ENCODE peak calls at places on chromosomes 11 and 22, in nine cellular contexts. One of them, this sample, is unnamed.

GRCh38 chr22:47301820-47302475 is 539.5 kb downstream of the TBC1D22A start:
- DNase-seq in AG04450: no peak
- DNase-seq in adrenal gland: no peak
- DNase-seq in H9: no peak
- DNase-seq in tibial nerve: no peak
- DNase-seq in CD8-positive, alpha-beta T cell: no peak
- DNase-seq in A673: no peak
- DNase-seq in tibial artery: no peak
- DNase-seq in HepG2: no peak
- DNase-seq in this sample: no peak

GRCh38 chr11:69637601-69637955 is 3.4 kb upstream of the CCND1 start:
- DNase-seq in tibial nerve: no peak
- DNase-seq in H9: peak; percentile 74
- DNase-seq in tibial artery: no peak
- DNase-seq in AG04450: no peak
- DNase-seq in A673: no peak
- DNase-seq in adrenal gland: no peak
- DNase-seq in HepG2: no peak
- DNase-seq in CD8-positive, alpha-beta T cell: no peak
- DNase-seq in this sample: no peak

GRCh38 chr22:43188829-43189545 is 2.1 kb upstream of the TTLL12 start:
- DNase-seq in HepG2: peak; percentile 47
- DNase-seq in tibial nerve: no peak
- DNase-seq in CD8-positive, alpha-beta T cell: no peak
- DNase-seq in AG04450: no peak
- DNase-seq in H9: no peak
- DNase-seq in A673: no peak
- DNase-seq in adrenal gland: no peak
- DNase-seq in tibial artery: no peak
- DNase-seq in this sample: no peak

GRCh38 chr11:2444301-2445106 is at the start of the genes KCNQ1 and TRPM5:
- DNase-seq in CD8-positive, alpha-beta T cell: peak; percentile 69
- DNase-seq in H9: peak; percentile 88
- DNase-seq in adrenal gland: peak; percentile 82
- DNase-seq in tibial artery: peak; percentile 62
- DNase-seq in HepG2: no peak
- DNase-seq in tibial nerve: no peak
- DNase-seq in A673: no peak
- DNase-seq in AG04450: no peak
- DNase-seq in this sample: peak; percentile 63

GRCh38 chr11:14029971-14030531 is 67.5 kb downstream of the SPON1 start:
- DNase-seq in HepG2: no peak
- DNase-seq in CD8-positive, alpha-beta T cell: no peak
- DNase-seq in AG04450: peak; percentile 47
- DNase-seq in tibial artery: peak; percentile 85
- DNase-seq in adrenal gland: peak; percentile 37
- DNase-seq in H9: no peak
- DNase-seq in A673: no peak
- DNase-seq in tibial nerve: no peak
- DNase-seq in this sample: peak; percentile 56

GRCh38 chr11:44003736-44004451 is 43.9 kb upstream of the ACCSL start:
- DNase-seq in tibial artery: peak; percentile 48
- DNase-seq in tibial nerve: no peak
- DNase-seq in CD8-positive, alpha-beta T cell: no peak
- DNase-seq in H9: no peak
- DNase-seq in HepG2: no peak
- DNase-seq in adrenal gland: peak; percentile 14
- DNase-seq in AG04450: no peak
- DNase-seq in A673: no peak
- DNase-seq in this sample: no peak

GRCh38 chr11:129695543-129696308 is 119.9 kb upstream of the TMEM45B start:
- DNase-seq in CD8-positive, alpha-beta T cell: peak; percentile 72
- DNase-seq in AG04450: no peak
- DNase-seq in HepG2: peak; percentile 46
- DNase-seq in H9: peak; percentile 90
- DNase-seq in adrenal gland: peak; percentile 56
- DNase-seq in A673: peak; percentile 92
- DNase-seq in tibial nerve: no peak
- DNase-seq in tibial artery: no peak
- DNase-seq in this sample: peak; percentile 44

GRCh38 chr11:75826463-75827220 is 11.6 kb downstream of the UVRAG start:
- DNase-seq in H9: no peak
- DNase-seq in tibial artery: no peak
- DNase-seq in tibial nerve: peak; percentile 23
- DNase-seq in CD8-positive, alpha-beta T cell: no peak
- DNase-seq in adrenal gland: no peak
- DNase-seq in A673: peak; percentile 62
- DNase-seq in HepG2: no peak
- DNase-seq in AG04450: no peak
- DNase-seq in this sample: no peak

GRCh38 chr11:124899376-124900145 is 1.9 kb upstream of the ROBO4 start:
- DNase-seq in AG04450: no peak
- DNase-seq in HepG2: no peak
- DNase-seq in CD8-positive, alpha-beta T cell: no peak
- DNase-seq in H9: peak; percentile 48
- DNase-seq in tibial nerve: peak; percentile 2
- DNase-seq in tibial artery: peak; percentile 49
- DNase-seq in adrenal gland: no peak
- DNase-seq in A673: no peak
- DNase-seq in this sample: no peak

GRCh38 chr11:126303623-126304456 is at the start of gene DCPS:
- DNase-seq in tibial artery: peak; percentile 95
- DNase-seq in adrenal gland: peak; percentile 93
- DNase-seq in H9: peak; percentile 95
- DNase-seq in A673: peak; percentile 94
- DNase-seq in AG04450: peak; percentile 60
- DNase-seq in CD8-positive, alpha-beta T cell: peak; percentile 85
- DNase-seq in tibial nerve: peak; percentile 77
- DNase-seq in HepG2: peak; percentile 75
- DNase-seq in this sample: peak; percentile 94

DNA sequence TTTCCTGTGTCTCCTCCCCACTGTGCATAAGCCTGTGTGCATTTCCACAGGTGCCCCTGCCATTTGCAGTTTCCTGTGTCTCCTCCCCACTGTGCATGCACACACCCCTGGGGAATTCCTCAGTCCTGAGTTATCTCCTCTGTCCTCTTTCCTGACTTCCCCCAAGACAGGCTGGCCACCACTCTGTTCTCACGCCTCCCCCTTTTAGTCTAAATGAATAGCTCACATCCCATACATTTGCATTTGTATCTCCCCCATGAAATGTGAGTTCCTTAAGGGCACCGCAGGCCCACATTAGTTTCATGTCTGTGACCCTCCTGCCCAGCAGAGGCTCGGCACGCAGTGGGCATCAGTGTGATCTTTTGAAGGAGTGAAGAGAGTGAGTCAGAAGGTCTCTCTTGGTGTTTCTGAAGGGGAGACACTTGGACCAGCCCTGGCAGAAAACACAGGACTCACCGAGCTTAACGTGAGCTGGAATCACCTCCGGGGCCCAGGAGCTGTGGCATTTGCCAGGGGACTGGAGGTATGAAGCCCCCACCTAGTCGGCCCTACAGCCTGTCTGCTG is 6.2 kb downstream of the LRRC74B start:
- DNase-seq in tibial artery: no peak
- DNase-seq in H9: no peak
- DNase-seq in adrenal gland: no peak
- DNase-seq in tibial nerve: no peak
- DNase-seq in AG04450: no peak
- DNase-seq in A673: no peak
- DNase-seq in CD8-positive, alpha-beta T cell: no peak
- DNase-seq in HepG2: no peak
- DNase-seq in this sample: no peak
- TF ChIP-seq CTCF in tibial artery: no peak
- TF ChIP-seq CTCF in H9: no peak
- TF ChIP-seq CTCF in adrenal gland: no peak
- TF ChIP-seq CTCF in tibial nerve: no peak
- TF ChIP-seq CTCF in AG04450: no peak
- TF ChIP-seq CTCF in A673: no peak
- TF ChIP-seq CTCF in CD8-positive, alpha-beta T cell: no peak
- TF ChIP-seq CTCF in HepG2: no peak
- TF ChIP-seq CTCF in this sample: no peak

DNA sequence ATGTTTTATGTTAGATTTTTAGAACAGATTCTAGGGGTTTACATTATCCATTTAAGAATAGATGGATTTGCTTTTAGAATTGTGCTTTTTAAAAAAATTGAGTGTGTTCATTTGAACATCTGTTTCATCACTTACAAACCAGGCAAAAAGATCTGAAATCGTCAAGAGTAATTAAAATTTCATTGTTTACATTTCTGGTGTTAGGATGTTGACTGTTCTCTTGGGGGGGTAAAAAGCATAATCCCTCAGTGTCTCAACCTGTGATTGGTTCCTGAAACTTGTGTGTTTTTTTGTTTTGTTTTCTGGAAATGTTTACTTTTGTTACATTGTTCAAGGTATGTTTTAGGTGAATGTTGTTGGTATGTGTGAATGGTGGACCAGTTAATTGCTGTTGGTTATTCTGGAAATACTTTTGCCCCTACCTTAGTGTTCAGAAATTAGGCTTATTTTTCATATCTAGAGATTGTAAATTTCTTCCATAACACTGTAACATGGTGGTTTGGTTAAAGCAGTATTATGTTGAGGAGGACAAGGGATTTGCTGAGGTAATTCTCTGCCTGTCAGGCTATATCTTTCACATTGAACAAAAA is 4.8 kb downstream of the PCF11 start:
- DNase-seq in H9: no peak
- DNase-seq in tibial artery: no peak
- DNase-seq in AG04450: no peak
- DNase-seq in tibial nerve: no peak
- DNase-seq in adrenal gland: no peak
- DNase-seq in CD8-positive, alpha-beta T cell: no peak
- DNase-seq in A673: no peak
- DNase-seq in HepG2: no peak
- DNase-seq in this sample: no peak
- H3K27ac ChIP-seq in H9: no peak overlapping the region
- H3K27ac ChIP-seq in tibial artery: no peak overlapping the region
- H3K27ac ChIP-seq in AG04450: no peak overlapping the region
- H3K27ac ChIP-seq in tibial nerve: no peak overlapping the region
- H3K27ac ChIP-seq in adrenal gland: no peak overlapping the region
- H3K27ac ChIP-seq in CD8-positive, alpha-beta T cell: no peak overlapping the region
- H3K27ac ChIP-seq in A673: no peak overlapping the region
- H3K27ac ChIP-seq in HepG2: no peak overlapping the region
- H3K27ac ChIP-seq in this sample: no peak overlapping the region

GRCh38 chr11:132125855-132126841 is 755.7 kb downstream of the NTM start:
- DNase-seq in H9: peak; percentile 45
- DNase-seq in tibial nerve: peak; percentile 25
- DNase-seq in adrenal gland: no peak
- DNase-seq in AG04450: no peak
- DNase-seq in tibial artery: no peak
- DNase-seq in HepG2: no peak
- DNase-seq in A673: peak; percentile 75
- DNase-seq in CD8-positive, alpha-beta T cell: no peak
- DNase-seq in this sample: no peak

GRCh38 chr11:132126973-132127900 is 756.8 kb downstream of the NTM start:
- DNase-seq in tibial nerve: peak; percentile 93
- DNase-seq in AG04450: peak; percentile 84
- DNase-seq in CD8-positive, alpha-beta T cell: no peak
- DNase-seq in HepG2: peak; percentile 3
- DNase-seq in adrenal gland: peak; percentile 56
- DNase-seq in H9: peak; percentile 37
- DNase-seq in tibial artery: no peak
- DNase-seq in A673: peak; percentile 90
- DNase-seq in this sample: peak; percentile 49

GRCh38 chr11:132123449-132123848 is 753.0 kb downstream of the NTM start:
- DNase-seq in HepG2: no peak
- DNase-seq in H9: peak; percentile 46
- DNase-seq in tibial nerve: no peak
- DNase-seq in CD8-positive, alpha-beta T cell: no peak
- DNase-seq in A673: no peak
- DNase-seq in tibial artery: no peak
- DNase-seq in AG04450: no peak
- DNase-seq in adrenal gland: no peak
- DNase-seq in this sample: no peak

GRCh38 chr11:132122701-132123100 is 752.3 kb downstream of the NTM start:
- DNase-seq in AG04450: no peak
- DNase-seq in adrenal gland: no peak
- DNase-seq in CD8-positive, alpha-beta T cell: no peak
- DNase-seq in HepG2: no peak
- DNase-seq in H9: no peak
- DNase-seq in tibial artery: no peak
- DNase-seq in A673: no peak
- DNase-seq in tibial nerve: no peak
- DNase-seq in this sample: no peak

GRCh38 chr11:132123854-132124835 is 753.7 kb downstream of the NTM start:
- DNase-seq in CD8-positive, alpha-beta T cell: no peak
- DNase-seq in tibial artery: no peak
- DNase-seq in AG04450: no peak
- DNase-seq in HepG2: no peak
- DNase-seq in tibial nerve: no peak
- DNase-seq in adrenal gland: no peak
- DNase-seq in A673: no peak
- DNase-seq in H9: peak; percentile 37
- DNase-seq in this sample: no peak
- TF ChIP-seq CTCF in CD8-positive, alpha-beta T cell: no peak
- TF ChIP-seq CTCF in tibial artery: no peak
- TF ChIP-seq CTCF in AG04450: no peak
- TF ChIP-seq CTCF in HepG2: no peak
- TF ChIP-seq CTCF in tibial nerve: no peak
- TF ChIP-seq CTCF in adrenal gland: no peak
- TF ChIP-seq CTCF in A673: peak; percentile 33
- TF ChIP-seq CTCF in H9: peak; percentile 62
- TF ChIP-seq CTCF in this sample: no peak

GRCh38 chr11:34192481-34193401 is 87.3 kb downstream of the NAT10 start:
- DNase-seq in adrenal gland: peak; percentile 66
- DNase-seq in H9: no peak
- DNase-seq in CD8-positive, alpha-beta T cell: no peak
- DNase-seq in AG04450: peak; percentile 69
- DNase-seq in A673: peak; percentile 88
- DNase-seq in tibial nerve: peak; percentile 57
- DNase-seq in HepG2: no peak
- DNase-seq in tibial artery: peak; percentile 87
- DNase-seq in this sample: peak; percentile 92
- H3K27ac ChIP-seq in adrenal gland: peak overlapping the region; percentile 51
- H3K27ac ChIP-seq in H9: no peak overlapping the region
- H3K27ac ChIP-seq in CD8-positive, alpha-beta T cell: no peak overlapping the region
- H3K27ac ChIP-seq in AG04450: peak overlapping the region; percentile 95
- H3K27ac ChIP-seq in A673: peak overlapping the region; percentile 36
- H3K27ac ChIP-seq in tibial nerve: no peak overlapping the region
- H3K27ac ChIP-seq in HepG2: no peak overlapping the region
- H3K27ac ChIP-seq in tibial artery: peak overlapping the region; percentile 77
- H3K27ac ChIP-seq in this sample: peak overlapping the region; percentile 98

GRCh38 chr11:22263613-22264012 is 70.7 kb downstream of the ANO5 start:
- DNase-seq in adrenal gland: no peak
- DNase-seq in AG04450: no peak
- DNase-seq in H9: no peak
- DNase-seq in HepG2: no peak
- DNase-seq in CD8-positive, alpha-beta T cell: no peak
- DNase-seq in A673: no peak
- DNase-seq in tibial artery: no peak
- DNase-seq in tibial nerve: no peak
- DNase-seq in this sample: no peak
- TF ChIP-seq CTCF in adrenal gland: no peak
- TF ChIP-seq CTCF in AG04450: no peak
- TF ChIP-seq CTCF in H9: no peak
- TF ChIP-seq CTCF in HepG2: no peak
- TF ChIP-seq CTCF in CD8-positive, alpha-beta T cell: no peak
- TF ChIP-seq CTCF in A673: no peak
- TF ChIP-seq CTCF in tibial artery: no peak
- TF ChIP-seq CTCF in tibial nerve: no peak
- TF ChIP-seq CTCF in this sample: no peak

This sample was measured in RWPE1.